ENCODE peak calls at places on chromosomes 7 and 10, in ten cellular contexts. One of them, this sample, is unnamed.

GRCh38 chr7:44394636-44395035 is 69.2 kb upstream of the CAMK2B start:
- DNase-seq in K562: no peak
- DNase-seq in brain microvascular endothelial cell: no peak
- DNase-seq in heart right ventricle: no peak
- DNase-seq in IMR-90: no peak
- DNase-seq in astrocyte: no peak
- DNase-seq in coronary artery: peak
- DNase-seq in HCT116: no peak
- DNase-seq in heart left ventricle: no peak
- DNase-seq in fibroblast of lung: no peak
- DNase-seq in this sample: no peak

GRCh38 chr10:71712572-71713134 is 6.9 kb downstream of the C10orf105 start:
- DNase-seq in K562: peak
- DNase-seq in fibroblast of lung: no peak
- DNase-seq in HCT116: no peak
- DNase-seq in astrocyte: no peak
- DNase-seq in IMR-90: no peak
- DNase-seq in brain microvascular endothelial cell: no peak
- DNase-seq in heart left ventricle: peak
- DNase-seq in coronary artery: no peak
- DNase-seq in heart right ventricle: no peak
- DNase-seq in this sample: no peak

GRCh38 chr10:122301055-122301810 is 30.1 kb downstream of the BTBD16 start:
- DNase-seq in coronary artery: no peak
- DNase-seq in K562: no peak
- DNase-seq in heart right ventricle: no peak
- DNase-seq in astrocyte: peak
- DNase-seq in fibroblast of lung: peak
- DNase-seq in heart left ventricle: no peak
- DNase-seq in HCT116: no peak
- DNase-seq in IMR-90: peak
- DNase-seq in brain microvascular endothelial cell: peak
- DNase-seq in this sample: no peak

GRCh38 chr7:11120675-11121220 is 147.1 kb downstream of the PHF14 start:
- DNase-seq in heart left ventricle: no peak
- DNase-seq in IMR-90: peak
- DNase-seq in fibroblast of lung: no peak
- DNase-seq in HCT116: no peak
- DNase-seq in brain microvascular endothelial cell: no peak
- DNase-seq in K562: no peak
- DNase-seq in coronary artery: no peak
- DNase-seq in heart right ventricle: no peak
- DNase-seq in astrocyte: no peak
- DNase-seq in this sample: no peak

GRCh38 chr7:122145937-122146336 is 1.9 kb upstream of the AASS start:
- DNase-seq in astrocyte: no peak
- DNase-seq in K562: no peak
- DNase-seq in coronary artery: no peak
- DNase-seq in fibroblast of lung: no peak
- DNase-seq in HCT116: no peak
- DNase-seq in brain microvascular endothelial cell: no peak
- DNase-seq in heart right ventricle: no peak
- DNase-seq in heart left ventricle: no peak
- DNase-seq in IMR-90: no peak
- DNase-seq in this sample: no peak

GRCh38 chr10:105150486-105150885 is 509.4 kb downstream of the SORCS3 start:
- DNase-seq in brain microvascular endothelial cell: no peak
- DNase-seq in astrocyte: peak
- DNase-seq in K562: no peak
- DNase-seq in heart right ventricle: no peak
- DNase-seq in heart left ventricle: no peak
- DNase-seq in fibroblast of lung: no peak
- DNase-seq in HCT116: no peak
- DNase-seq in coronary artery: no peak
- DNase-seq in IMR-90: no peak
- DNase-seq in this sample: no peak

GRCh38 chr10:98323221-98324164 is 55.5 kb upstream of the LOXL4 start:
- DNase-seq in astrocyte: peak
- DNase-seq in fibroblast of lung: peak
- DNase-seq in IMR-90: peak
- DNase-seq in coronary artery: peak
- DNase-seq in heart right ventricle: peak
- DNase-seq in heart left ventricle: peak
- DNase-seq in brain microvascular endothelial cell: peak
- DNase-seq in K562: peak
- DNase-seq in HCT116: peak
- DNase-seq in this sample: peak

GRCh38 chr10:121654021-121654545 is 55.8 kb upstream of the FGFR2 start:
- DNase-seq in coronary artery: no peak
- DNase-seq in HCT116: no peak
- DNase-seq in astrocyte: no peak
- DNase-seq in brain microvascular endothelial cell: no peak
- DNase-seq in fibroblast of lung: no peak
- DNase-seq in heart left ventricle: no peak
- DNase-seq in K562: no peak
- DNase-seq in heart right ventricle: no peak
- DNase-seq in IMR-90: no peak
- DNase-seq in this sample: no peak

GRCh38 chr10:45375716-45376231 is 1.8 kb downstream of the ALOX5 start:
- DNase-seq in HCT116: no peak
- DNase-seq in coronary artery: no peak
- DNase-seq in fibroblast of lung: no peak
- DNase-seq in IMR-90: no peak
- DNase-seq in astrocyte: no peak
- DNase-seq in heart left ventricle: no peak
- DNase-seq in K562: peak
- DNase-seq in heart right ventricle: no peak
- DNase-seq in brain microvascular endothelial cell: no peak
- DNase-seq in this sample: no peak

GRCh38 chr10:45377858-45378257 is 3.8 kb downstream of the ALOX5 start:
- DNase-seq in brain microvascular endothelial cell: no peak
- DNase-seq in astrocyte: no peak
- DNase-seq in heart right ventricle: no peak
- DNase-seq in fibroblast of lung: no peak
- DNase-seq in IMR-90: no peak
- DNase-seq in K562: no peak
- DNase-seq in HCT116: no peak
- DNase-seq in coronary artery: no peak
- DNase-seq in heart left ventricle: no peak
- DNase-seq in this sample: no peak

GRCh38 chr10:45377321-45377720 is 3.3 kb downstream of the ALOX5 start:
- DNase-seq in brain microvascular endothelial cell: no peak
- DNase-seq in K562: no peak
- DNase-seq in heart left ventricle: no peak
- DNase-seq in IMR-90: no peak
- DNase-seq in heart right ventricle: no peak
- DNase-seq in fibroblast of lung: no peak
- DNase-seq in coronary artery: no peak
- DNase-seq in HCT116: no peak
- DNase-seq in astrocyte: no peak
- DNase-seq in this sample: no peak

GRCh38 chr10:45375101-45375500 is 1.1 kb downstream of the ALOX5 start:
- DNase-seq in K562: no peak
- DNase-seq in heart right ventricle: no peak
- DNase-seq in IMR-90: no peak
- DNase-seq in brain microvascular endothelial cell: no peak
- DNase-seq in astrocyte: no peak
- DNase-seq in fibroblast of lung: no peak
- DNase-seq in coronary artery: no peak
- DNase-seq in HCT116: no peak
- DNase-seq in heart left ventricle: no peak
- DNase-seq in this sample: no peak

DNA sequence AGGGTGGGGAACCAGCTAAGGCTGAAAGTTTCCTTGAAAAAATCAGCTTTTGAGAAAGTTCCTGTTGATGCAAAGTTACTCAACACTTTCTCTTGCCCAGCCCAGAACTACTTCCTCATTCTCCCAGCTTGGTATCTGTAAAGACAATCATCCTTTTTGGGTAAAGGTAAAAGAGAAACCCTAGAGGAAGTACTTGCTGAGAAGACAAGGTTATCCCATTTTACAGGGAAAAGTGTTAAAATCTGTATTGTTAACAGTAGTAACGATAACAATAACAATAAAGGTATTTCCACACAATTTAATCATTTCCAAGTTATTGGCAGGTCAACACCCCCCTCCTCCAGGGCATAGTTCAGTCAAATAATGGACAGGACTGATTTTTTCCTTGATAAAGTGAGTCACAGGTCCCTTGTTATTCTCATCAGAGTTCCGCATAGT is 2.4 kb downstream of the ALOX5 start:
- DNase-seq in IMR-90: no peak
- DNase-seq in K562: peak
- DNase-seq in brain microvascular endothelial cell: no peak
- DNase-seq in heart left ventricle: no peak
- DNase-seq in fibroblast of lung: no peak
- DNase-seq in HCT116: no peak
- DNase-seq in coronary artery: no peak
- DNase-seq in astrocyte: no peak
- DNase-seq in heart right ventricle: no peak
- DNase-seq in this sample: no peak
- H3K27ac ChIP-seq in IMR-90: no peak
- H3K27ac ChIP-seq in K562: no peak
- H3K27ac ChIP-seq in brain microvascular endothelial cell: no peak
- H3K27ac ChIP-seq in heart left ventricle: no peak
- H3K27ac ChIP-seq in fibroblast of lung: no peak
- H3K27ac ChIP-seq in HCT116: no peak
- H3K27ac ChIP-seq in coronary artery: no peak
- H3K27ac ChIP-seq in astrocyte: no peak
- H3K27ac ChIP-seq in heart right ventricle: no peak
- H3K27ac ChIP-seq in this sample: no peak

DNA sequence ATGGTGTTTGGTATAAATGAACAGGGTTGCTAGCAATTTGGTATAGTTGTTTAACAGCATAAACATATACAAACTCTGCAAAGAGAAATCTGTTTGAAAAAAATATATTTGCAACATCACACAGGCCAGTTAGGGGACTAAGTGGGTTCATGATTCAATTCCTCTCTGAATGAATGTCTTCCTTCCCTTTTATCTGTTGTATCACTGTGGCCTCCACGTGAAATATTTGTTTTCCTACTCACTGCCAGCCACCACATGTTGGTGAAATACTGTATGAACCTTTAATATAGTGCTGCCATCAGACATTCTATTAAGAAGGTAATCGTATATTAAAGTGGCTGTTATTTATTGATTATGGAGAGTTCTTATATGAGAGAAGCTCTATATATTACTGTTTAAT is 157.0 kb downstream of the ARID5B start:
- DNase-seq in heart right ventricle: no peak
- DNase-seq in brain microvascular endothelial cell: no peak
- DNase-seq in K562: no peak
- DNase-seq in fibroblast of lung: no peak
- DNase-seq in heart left ventricle: no peak
- DNase-seq in IMR-90: no peak
- DNase-seq in coronary artery: no peak
- DNase-seq in astrocyte: no peak
- DNase-seq in HCT116: no peak
- DNase-seq in this sample: no peak
- H3K27ac ChIP-seq in heart right ventricle: peak
- H3K27ac ChIP-seq in brain microvascular endothelial cell: no peak
- H3K27ac ChIP-seq in K562: no peak
- H3K27ac ChIP-seq in fibroblast of lung: peak
- H3K27ac ChIP-seq in heart left ventricle: peak
- H3K27ac ChIP-seq in IMR-90: peak
- H3K27ac ChIP-seq in coronary artery: peak
- H3K27ac ChIP-seq in astrocyte: no peak
- H3K27ac ChIP-seq in HCT116: no peak
- H3K27ac ChIP-seq in this sample: peak

GRCh38 chr10:16798571-16798970 is 18.7 kb downstream of the RSU1 start:
- DNase-seq in IMR-90: no peak
- DNase-seq in fibroblast of lung: no peak
- DNase-seq in HCT116: no peak
- DNase-seq in heart left ventricle: no peak
- DNase-seq in astrocyte: no peak
- DNase-seq in brain microvascular endothelial cell: no peak
- DNase-seq in coronary artery: no peak
- DNase-seq in heart right ventricle: no peak
- DNase-seq in K562: no peak
- DNase-seq in this sample: no peak
- H3K27ac ChIP-seq in IMR-90: no peak
- H3K27ac ChIP-seq in fibroblast of lung: no peak
- H3K27ac ChIP-seq in HCT116: no peak
- H3K27ac ChIP-seq in heart left ventricle: no peak
- H3K27ac ChIP-seq in astrocyte: no peak
- H3K27ac ChIP-seq in brain microvascular endothelial cell: no peak
- H3K27ac ChIP-seq in coronary artery: no peak
- H3K27ac ChIP-seq in heart right ventricle: no peak
- H3K27ac ChIP-seq in K562: no peak
- H3K27ac ChIP-seq in this sample: no peak

GRCh38 chr7:80379034-80379433 is 132.8 kb downstream of the GNAT3 start:
- DNase-seq in IMR-90: peak
- DNase-seq in heart right ventricle: no peak
- DNase-seq in coronary artery: no peak
- DNase-seq in astrocyte: peak
- DNase-seq in heart left ventricle: no peak
- DNase-seq in brain microvascular endothelial cell: no peak
- DNase-seq in HCT116: no peak
- DNase-seq in K562: no peak
- DNase-seq in fibroblast of lung: peak
- DNase-seq in this sample: no peak

GRCh38 chr7:80372415-80372814 is 139.4 kb downstream of the GNAT3 start:
- DNase-seq in coronary artery: no peak
- DNase-seq in HCT116: no peak
- DNase-seq in astrocyte: peak
- DNase-seq in brain microvascular endothelial cell: peak
- DNase-seq in IMR-90: peak
- DNase-seq in heart right ventricle: no peak
- DNase-seq in heart left ventricle: no peak
- DNase-seq in fibroblast of lung: peak
- DNase-seq in K562: no peak
- DNase-seq in this sample: no peak

GRCh38 chr7:80373431-80374032 is 138.3 kb downstream of the GNAT3 start:
- DNase-seq in K562: no peak
- DNase-seq in heart left ventricle: no peak
- DNase-seq in fibroblast of lung: no peak
- DNase-seq in astrocyte: no peak
- DNase-seq in HCT116: no peak
- DNase-seq in IMR-90: no peak
- DNase-seq in coronary artery: no peak
- DNase-seq in brain microvascular endothelial cell: no peak
- DNase-seq in heart right ventricle: no peak
- DNase-seq in this sample: no peak

GRCh38 chr7:80370587-80370986 is 141.3 kb downstream of the GNAT3 start:
- DNase-seq in brain microvascular endothelial cell: no peak
- DNase-seq in heart left ventricle: no peak
- DNase-seq in astrocyte: no peak
- DNase-seq in coronary artery: no peak
- DNase-seq in heart right ventricle: no peak
- DNase-seq in K562: no peak
- DNase-seq in IMR-90: no peak
- DNase-seq in fibroblast of lung: no peak
- DNase-seq in HCT116: no peak
- DNase-seq in this sample: no peak

DNA sequence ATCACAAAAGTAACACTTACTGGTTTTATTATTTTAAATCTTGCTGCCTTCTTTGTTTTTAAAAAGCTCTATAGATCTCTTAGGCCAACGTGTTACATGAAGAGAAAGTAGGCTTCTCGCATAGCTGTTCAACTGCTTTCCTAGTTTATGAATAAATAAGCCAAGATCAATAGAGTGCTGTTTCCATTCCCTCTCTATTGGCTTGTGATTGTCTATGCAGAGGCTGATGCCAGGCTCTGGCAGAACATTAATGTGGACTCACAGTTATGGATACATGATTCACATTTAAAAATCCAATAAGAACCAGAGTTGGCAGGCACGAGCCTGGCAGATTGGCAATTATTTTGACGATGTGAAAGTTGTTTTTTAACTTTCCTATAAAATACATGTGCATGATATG is 137.5 kb downstream of the GNAT3 start:
- DNase-seq in astrocyte: no peak
- DNase-seq in fibroblast of lung: no peak
- DNase-seq in heart left ventricle: no peak
- DNase-seq in brain microvascular endothelial cell: no peak
- DNase-seq in coronary artery: no peak
- DNase-seq in K562: no peak
- DNase-seq in heart right ventricle: no peak
- DNase-seq in IMR-90: no peak
- DNase-seq in HCT116: no peak
- DNase-seq in this sample: no peak
- H3K27ac ChIP-seq in astrocyte: no peak
- H3K27ac ChIP-seq in fibroblast of lung: no peak
- H3K27ac ChIP-seq in heart left ventricle: no peak
- H3K27ac ChIP-seq in brain microvascular endothelial cell: no peak
- H3K27ac ChIP-seq in coronary artery: no peak
- H3K27ac ChIP-seq in K562: no peak
- H3K27ac ChIP-seq in heart right ventricle: no peak
- H3K27ac ChIP-seq in IMR-90: no peak
- H3K27ac ChIP-seq in HCT116: no peak
- H3K27ac ChIP-seq in this sample: no peak

This sample was measured in psoas muscle.